ENCODE peak calls at places on chromosome 22, in seven cellular contexts. U, E, K, X, L, M and Q are unnamed samples.

GRCh38 chr22:24265734-24266133 is 4.9 kb upstream of the SPECC1L start:
- DNase-seq in U (no peak), E (no peak), K (no peak), X (no peak), L (no peak), M (no peak), Q (no peak)

GRCh38 chr22:37804886-37805857 is 2.6 kb upstream of the GCAT start:
- DNase-seq in U (no peak), E (peak; percentile 67), K (no peak), X (peak; percentile 93), L (peak; percentile 97), M (peak; percentile 73), Q (peak; percentile 91)

GRCh38 chr22:36010913-36011312 is 17.7 kb downstream of the RBFOX2 start:
- DNase-seq in U (no peak), E (no peak), K (no peak), X (peak; percentile 66), L (no peak), M (no peak), Q (no peak)

GRCh38 chr22:41914611-41915034 is 251 bp downstream of the SHISA8 start:
- DNase-seq in U (no peak), E (no peak), K (no peak), X (peak; percentile 55), L (no peak), M (no peak), Q (peak; percentile 81)

GRCh38 chr22:41256898-41257260 is 16.1 kb upstream of the CHADL start:
- DNase-seq in U (no peak), E (no peak), K (no peak), X (no peak), L (no peak), M (no peak), Q (no peak)

GRCh38 chr22:39148727-39149535 is 3.5 kb downstream of the CBX7 start:
- DNase-seq in U (peak; percentile 69), E (no peak), K (no peak), X (peak; percentile 44), L (peak; percentile 80), M (no peak), Q (no peak)

GRCh38 chr22:37419916-37420655 is 7.2 kb downstream of the ELFN2 start:
- DNase-seq in U (no peak), E (no peak), K (peak; percentile 6), X (peak; percentile 84), L (peak; percentile 80), M (no peak), Q (no peak)

GRCh38 chr22:36221799-36222751 is 17.3 kb downstream of the APOL2 start:
- DNase-seq in U (no peak), E (peak; percentile 32), K (peak; percentile 67), X (peak; percentile 57), L (peak; percentile 62), M (peak; percentile 37), Q (peak; percentile 47)

GRCh38 chr22:26068571-26068970 is 100.7 kb upstream of the SEZ6L start:
- DNase-seq in U (no peak), E (no peak), K (no peak), X (no peak), L (no peak), M (no peak), Q (no peak)

GRCh38 chr22:41444360-41445170 is 2.0 kb downstream of the TOB2 start:
- DNase-seq in U (peak; percentile 90), E (peak; percentile 78), K (peak; percentile 95), X (peak; percentile 82), L (peak; percentile 97), M (peak; percentile 98), Q (peak; percentile 42)

GRCh38 chr22:17106785-17107546 is 14.2 kb downstream of the TMEM121B start:
- DNase-seq in U (no peak), E (no peak), K (no peak), X (no peak), L (no peak), M (no peak), Q (no peak)

GRCh38 chr22:41048791-41049717 is 43.3 kb upstream of the EP300 start:
- DNase-seq in U (no peak), E (no peak), K (peak; percentile 27), X (peak; percentile 46), L (peak; percentile 64), M (peak; percentile 61), Q (peak; percentile 25)

GRCh38 chr22:27880778-27881394 is 38.2 kb downstream of the PITPNB start:
- DNase-seq in U (no peak), E (peak; percentile 47), K (peak; percentile 58), X (peak; percentile 38), L (no peak), M (peak; percentile 56), Q (no peak)

GRCh38 chr22:36067237-36067558 is 38.6 kb upstream of the RBFOX2 start:
- DNase-seq in U (no peak), E (no peak), K (no peak), X (no peak), L (no peak), M (no peak), Q (no peak)

GRCh38 chr22:35154937-35155387 is 89.0 kb downstream of the ISX start:
- DNase-seq in U (no peak), E (peak; percentile 57), K (peak; percentile 70), X (peak; percentile 63), L (peak; percentile 84), M (peak; percentile 56), Q (peak; percentile 76)

DNA sequence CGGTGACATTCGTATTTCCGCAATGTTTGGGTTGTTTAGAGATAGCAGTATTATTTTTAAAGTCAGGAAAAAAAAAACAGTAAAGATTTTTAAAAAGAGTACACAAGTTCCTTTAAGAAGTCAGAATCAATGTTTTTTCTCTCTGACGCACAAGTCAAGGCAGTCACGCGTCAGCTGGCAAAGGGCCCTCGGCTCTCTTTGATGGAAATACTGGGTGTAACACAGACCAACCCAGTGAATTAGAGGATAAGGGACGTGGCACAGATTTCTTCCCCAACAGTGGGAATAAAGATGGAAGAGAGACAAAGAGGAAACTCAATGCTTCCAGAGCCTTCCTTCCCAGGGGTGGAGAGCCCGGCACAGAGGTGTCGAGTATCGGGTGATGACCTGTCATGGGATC is 13.4 kb downstream of the ASCC2 start:
- DNase-seq in U (no peak), E (no peak), K (no peak), X (no peak), L (no peak), M (no peak), Q (no peak)
- TF ChIP-seq JUND in U (no peak), E (no peak), K (no peak), X (no peak), L (no peak), M (no peak), Q (no peak)

GRCh38 chr22:42958937-42959336 is 56.0 kb downstream of the PACSIN2 start:
- DNase-seq in U (no peak), E (no peak), K (no peak), X (no peak), L (no peak), M (no peak), Q (no peak)

GRCh38 chr22:42957958-42958357 is 57.0 kb downstream of the PACSIN2 start:
- DNase-seq in U (no peak), E (no peak), K (no peak), X (no peak), L (no peak), M (no peak), Q (no peak)

GRCh38 chr22:42961815-42962214 is 53.1 kb downstream of the PACSIN2 start:
- DNase-seq in U (no peak), E (no peak), K (no peak), X (no peak), L (no peak), M (no peak), Q (no peak)

GRCh38 chr22:42959472-42960145 is 55.3 kb downstream of the PACSIN2 start:
- DNase-seq in U (no peak), E (no peak), K (peak; percentile 84), X (peak; percentile 64), L (no peak), M (peak; percentile 92), Q (peak; percentile 32)

GRCh38 chr22:42960146-42960509 is 54.8 kb downstream of the PACSIN2 start:
- DNase-seq in U (no peak), E (no peak), K (peak; percentile 33), X (no peak), L (no peak), M (peak; percentile 38), Q (no peak)
- TF ChIP-seq JUND in U (no peak), E (no peak), K (no peak), X (no peak), L (no peak), M (no peak), Q (no peak)

GRCh38 chr22:29706493-29706892 is 13.3 kb upstream of the CABP7 start:
- DNase-seq in U (no peak), E (no peak), K (no peak), X (peak; percentile 25), L (no peak), M (no peak), Q (no peak)
- TF ChIP-seq JUND in U (no peak), E (no peak), K (no peak), X (no peak), L (no peak), M (no peak), Q (no peak)

DNA sequence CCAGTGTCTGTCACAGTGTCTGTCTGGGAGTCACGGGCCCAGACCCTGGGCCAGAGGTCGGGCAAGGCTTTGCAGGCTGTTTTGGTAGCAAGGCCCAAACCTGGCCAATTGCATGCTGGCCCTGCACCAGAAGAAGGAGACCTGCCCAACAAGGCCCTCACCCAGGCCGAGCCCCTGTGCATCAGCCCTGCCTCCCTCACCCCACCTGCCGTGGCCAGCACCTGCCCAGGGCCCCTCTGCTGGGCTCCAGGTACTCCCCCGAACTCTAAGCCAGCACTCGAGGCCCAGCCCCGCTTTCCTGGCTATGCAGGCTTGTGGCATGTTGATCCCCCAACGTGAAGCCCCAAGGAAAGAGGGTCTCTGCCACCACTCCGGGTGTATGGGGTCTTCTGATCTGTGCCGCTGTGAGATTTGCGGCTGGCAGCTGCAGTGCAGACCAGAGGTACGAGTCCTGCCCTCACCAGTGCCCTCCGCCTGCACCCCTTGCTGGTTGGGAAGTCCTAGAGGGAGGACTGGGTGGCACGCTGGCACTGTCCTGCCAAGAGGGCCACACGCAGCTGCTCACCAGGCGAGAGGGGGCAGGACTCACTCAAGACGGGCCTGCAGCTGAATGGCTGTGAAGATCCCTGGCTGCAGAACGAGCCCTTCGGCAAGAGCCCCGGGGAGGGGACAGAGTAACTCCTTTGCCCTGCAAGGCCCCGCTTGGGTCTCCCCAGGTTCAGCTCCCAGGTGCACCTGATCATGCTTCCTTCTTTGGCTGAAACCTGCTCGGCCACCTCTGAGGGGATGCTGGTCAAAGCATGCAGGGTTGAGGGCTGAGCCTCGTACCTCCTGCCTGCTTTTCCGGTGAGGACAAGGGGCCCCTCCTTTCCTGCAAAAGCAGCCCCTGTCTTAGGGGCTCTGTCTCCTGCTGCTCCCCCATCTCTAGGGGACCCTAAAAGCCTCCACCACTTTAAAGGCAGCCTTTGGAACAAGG is 6.7 kb upstream of the SEPTIN5 start:
- DNase-seq in U (no peak), E (no peak), K (no peak), X (peak; percentile 20), L (peak; percentile 51), M (no peak), Q (no peak)
- TF ChIP-seq JUND in U (no peak), E (no peak), K (no peak), X (no peak), L (no peak), M (no peak), Q (no peak)

GRCh38 chr22:50169774-50170341 is 673 bp upstream of the PANX2 start:
- DNase-seq in U (no peak), E (no peak), K (peak; percentile 84), X (peak; percentile 80), L (no peak), M (no peak), Q (no peak)
- TF ChIP-seq JUND in U (no peak), E (no peak), K (no peak), X (no peak), L (no peak), M (no peak), Q (no peak)